ENCODE peak calls at places on chromosomes 11 and 22, in nine cellular contexts. E, W, F, D, I, L, H, Q and Y are unnamed samples.

GRCh38 chr11:43786016-43786415 is 94.6 kb upstream of the ALKBH3 start:
- DNase-seq in E (no peak), W (no peak), F (no peak), D (no peak), I (no peak), L (no peak), H (no peak), Q (no peak), Y (no peak)

GRCh38 chr22:38924197-38924952 is 33.0 kb upstream of the APOBEC3A start:
- DNase-seq in E (no peak), W (no peak), F (peak), D (peak), I (peak), L (no peak), H (peak), Q (no peak), Y (peak)

GRCh38 chr11:64304316-64305072 is 830 bp upstream of the ESRRA start:
- DNase-seq in E (peak), W (peak), F (peak), D (peak), I (peak), L (peak), H (peak), Q (peak), Y (peak)

GRCh38 chr22:26161746-26162145 is 7.5 kb upstream of the SEZ6L start:
- DNase-seq in E (no peak), W (no peak), F (no peak), D (no peak), I (no peak), L (peak), H (no peak), Q (no peak), Y (no peak)

GRCh38 chr11:72598901-72599300 is 75.3 kb downstream of the PDE2A start:
- DNase-seq in E (no peak), W (peak), F (peak), D (no peak), I (no peak), L (no peak), H (peak), Q (no peak), Y (no peak)

GRCh38 chr11:86160546-86161149 is 83.9 kb upstream of the EED start:
- DNase-seq in E (no peak), W (no peak), F (no peak), D (no peak), I (no peak), L (no peak), H (peak), Q (no peak), Y (no peak)

GRCh38 chr22:27260087-27260730 is 541.3 kb downstream of the MN1 start:
- DNase-seq in E (no peak), W (no peak), F (no peak), D (no peak), I (no peak), L (no peak), H (no peak), Q (no peak), Y (no peak)

GRCh38 chr11:945986-946385 is 20.3 kb downstream of the AP2A2 start:
- DNase-seq in E (no peak), W (peak), F (no peak), D (no peak), I (no peak), L (no peak), H (no peak), Q (peak), Y (no peak)

GRCh38 chr11:75265851-75266531 is 25.4 kb downstream of the TPBGL start:
- DNase-seq in E (no peak), W (no peak), F (no peak), D (no peak), I (no peak), L (no peak), H (no peak), Q (no peak), Y (peak)

GRCh38 chr22:30201970-30202369 is 44.6 kb downstream of the LIF start:
- DNase-seq in E (no peak), W (no peak), F (no peak), D (no peak), I (no peak), L (no peak), H (no peak), Q (no peak), Y (peak)

GRCh38 chr22:17842386-17842785 is 68.1 kb upstream of the BID start:
- DNase-seq in E (no peak), W (no peak), F (no peak), D (no peak), I (no peak), L (no peak), H (no peak), Q (no peak), Y (no peak)

GRCh38 chr11:117875397-117876048 is 935 bp downstream of the FXYD6 start:
- DNase-seq in E (no peak), W (no peak), F (no peak), D (no peak), I (no peak), L (no peak), H (no peak), Q (no peak), Y (peak)

GRCh38 chr22:41925783-41926460 is 684 bp downstream of the TNFRSF13C start:
- DNase-seq in E (peak), W (peak), F (peak), D (no peak), I (no peak), L (peak), H (peak), Q (peak), Y (no peak)

GRCh38 chr11:74754507-74755255 is 6.0 kb downstream of the RNF169 start:
- DNase-seq in E (no peak), W (no peak), F (no peak), D (peak), I (peak), L (peak), H (peak), Q (no peak), Y (no peak)

GRCh38 chr11:127451852-127452251 is 451.3 kb upstream of the KIRREL3 start:
- DNase-seq in E (no peak), W (no peak), F (peak), D (no peak), I (no peak), L (no peak), H (no peak), Q (no peak), Y (no peak)

GRCh38 chr11:19244621-19245020 is 3.9 kb upstream of the E2F8 start:
- DNase-seq in E (no peak), W (no peak), F (no peak), D (no peak), I (no peak), L (no peak), H (peak), Q (peak), Y (no peak)

GRCh38 chr11:13114566-13115465 is 105.7 kb downstream of the RASSF10 start:
- DNase-seq in E (no peak), W (peak), F (no peak), D (no peak), I (no peak), L (peak), H (peak), Q (peak), Y (no peak)

GRCh38 chr11:7488681-7489080 is 3.4 kb downstream of the OLFML1 start:
- DNase-seq in E (no peak), W (no peak), F (no peak), D (no peak), I (no peak), L (no peak), H (no peak), Q (no peak), Y (no peak)

GRCh38 chr11:116590844-116591575 is 181.8 kb downstream of the BUD13 start:
- DNase-seq in E (no peak), W (no peak), F (no peak), D (no peak), I (no peak), L (no peak), H (no peak), Q (no peak), Y (no peak)
- TF ChIP-seq CTCF in E (no peak), W (no peak), F (no peak), D (no peak), I (no peak), L (no peak), H (no peak), Q (no peak), Y (no peak)

GRCh38 chr22:43136255-43136654 is 6.9 kb downstream of the MCAT start:
- DNase-seq in E (no peak), W (peak), F (no peak), D (no peak), I (no peak), L (peak), H (peak), Q (peak), Y (no peak)
- TF ChIP-seq CTCF in E (peak), W (peak), F (peak), D (peak), I (peak), L (peak), H (peak), Q (peak), Y (no peak)

DNA sequence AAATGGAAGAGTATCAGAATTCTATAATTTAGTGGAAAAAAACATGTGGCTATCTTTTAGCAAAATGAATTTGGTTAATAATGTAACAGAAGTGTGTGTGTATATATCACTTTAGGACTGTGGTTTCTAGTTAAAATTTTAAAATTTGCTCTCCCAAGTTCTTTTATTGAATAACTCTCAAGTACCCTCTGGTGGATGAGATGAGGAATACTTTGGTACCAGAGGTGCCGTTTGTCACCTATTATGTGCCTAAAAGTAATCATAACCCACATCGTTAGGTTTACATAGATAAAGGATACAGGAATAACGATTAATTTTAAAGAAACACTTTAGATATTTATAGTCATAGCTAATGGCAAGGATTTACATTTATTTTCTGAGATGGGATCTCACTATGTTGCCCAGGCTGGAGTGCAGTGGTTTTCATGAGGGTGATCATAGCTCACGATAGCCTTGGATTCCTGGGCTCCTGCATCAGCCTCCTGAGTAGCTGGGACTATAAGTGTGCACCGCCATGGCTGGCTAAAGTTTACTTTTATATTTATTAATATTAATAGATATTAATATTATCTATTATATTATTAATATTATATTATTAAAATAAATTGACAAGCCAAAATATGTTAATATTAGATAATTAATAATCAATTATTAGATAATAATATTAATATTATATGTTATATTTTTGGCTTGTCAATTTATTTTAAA is 66.7 kb upstream of the CAPRIN1 start:
- DNase-seq in E (no peak), W (no peak), F (no peak), D (no peak), I (no peak), L (no peak), H (no peak), Q (peak), Y (no peak)
- TF ChIP-seq CTCF in E (peak), W (peak), F (no peak), D (peak), I (peak), L (no peak), H (no peak), Q (peak), Y (no peak)

GRCh38 chr11:69803022-69803421 is 16.2 kb downstream of the FGF3 start:
- DNase-seq in E (no peak), W (no peak), F (no peak), D (no peak), I (no peak), L (no peak), H (no peak), Q (no peak), Y (no peak)

GRCh38 chr11:69800278-69800677 is 18.9 kb downstream of the FGF3 start:
- DNase-seq in E (no peak), W (no peak), F (no peak), D (no peak), I (no peak), L (no peak), H (no peak), Q (no peak), Y (no peak)

GRCh38 chr11:69803604-69804218 is 15.5 kb downstream of the FGF3 start:
- DNase-seq in E (no peak), W (no peak), F (no peak), D (no peak), I (no peak), L (no peak), H (no peak), Q (no peak), Y (no peak)

GRCh38 chr11:69799582-69799981 is 19.6 kb downstream of the FGF3 start:
- DNase-seq in E (no peak), W (no peak), F (no peak), D (no peak), I (no peak), L (peak), H (peak), Q (peak), Y (no peak)

GRCh38 chr11:69801513-69802335 is 17.5 kb downstream of the FGF3 start:
- DNase-seq in E (no peak), W (peak), F (no peak), D (no peak), I (peak), L (peak), H (peak), Q (no peak), Y (no peak)
- TF ChIP-seq CTCF in E (peak), W (peak), F (peak), D (peak), I (peak), L (peak), H (peak), Q (peak), Y (no peak)

GRCh38 chr11:32659672-32660071 is 76.0 kb downstream of the EIF3M start:
- DNase-seq in E (no peak), W (no peak), F (no peak), D (no peak), I (no peak), L (no peak), H (no peak), Q (no peak), Y (no peak)
- TF ChIP-seq CTCF in E (no peak), W (no peak), F (no peak), D (no peak), I (no peak), L (no peak), H (no peak), Q (no peak), Y (no peak)

GRCh38 chr11:57667715-57668466 is at the start of gene ZDHHC5:
- DNase-seq in E (peak), W (peak), F (peak), D (peak), I (peak), L (peak), H (peak), Q (peak), Y (peak)

GRCh38 chr11:57663975-57664374 is 3.9 kb upstream of the ZDHHC5 start:
- DNase-seq in E (no peak), W (no peak), F (no peak), D (no peak), I (no peak), L (no peak), H (no peak), Q (no peak), Y (no peak)

GRCh38 chr11:57668467-57668890 is 565 bp downstream of the ZDHHC5 start:
- DNase-seq in E (no peak), W (no peak), F (no peak), D (no peak), I (no peak), L (peak), H (no peak), Q (peak), Y (no peak)

GRCh38 chr11:57662893-57663292 is 5.0 kb upstream of the ZDHHC5 start:
- DNase-seq in E (no peak), W (no peak), F (no peak), D (no peak), I (no peak), L (no peak), H (no peak), Q (peak), Y (no peak)

GRCh38 chr11:57667065-57667714 is 724 bp upstream of the ZDHHC5 start:
- DNase-seq in E (peak), W (peak), F (peak), D (peak), I (peak), L (peak), H (peak), Q (peak), Y (peak)
- TF ChIP-seq CTCF in E (no peak), W (no peak), F (no peak), D (no peak), I (no peak), L (no peak), H (no peak), Q (no peak), Y (no peak)

DNA sequence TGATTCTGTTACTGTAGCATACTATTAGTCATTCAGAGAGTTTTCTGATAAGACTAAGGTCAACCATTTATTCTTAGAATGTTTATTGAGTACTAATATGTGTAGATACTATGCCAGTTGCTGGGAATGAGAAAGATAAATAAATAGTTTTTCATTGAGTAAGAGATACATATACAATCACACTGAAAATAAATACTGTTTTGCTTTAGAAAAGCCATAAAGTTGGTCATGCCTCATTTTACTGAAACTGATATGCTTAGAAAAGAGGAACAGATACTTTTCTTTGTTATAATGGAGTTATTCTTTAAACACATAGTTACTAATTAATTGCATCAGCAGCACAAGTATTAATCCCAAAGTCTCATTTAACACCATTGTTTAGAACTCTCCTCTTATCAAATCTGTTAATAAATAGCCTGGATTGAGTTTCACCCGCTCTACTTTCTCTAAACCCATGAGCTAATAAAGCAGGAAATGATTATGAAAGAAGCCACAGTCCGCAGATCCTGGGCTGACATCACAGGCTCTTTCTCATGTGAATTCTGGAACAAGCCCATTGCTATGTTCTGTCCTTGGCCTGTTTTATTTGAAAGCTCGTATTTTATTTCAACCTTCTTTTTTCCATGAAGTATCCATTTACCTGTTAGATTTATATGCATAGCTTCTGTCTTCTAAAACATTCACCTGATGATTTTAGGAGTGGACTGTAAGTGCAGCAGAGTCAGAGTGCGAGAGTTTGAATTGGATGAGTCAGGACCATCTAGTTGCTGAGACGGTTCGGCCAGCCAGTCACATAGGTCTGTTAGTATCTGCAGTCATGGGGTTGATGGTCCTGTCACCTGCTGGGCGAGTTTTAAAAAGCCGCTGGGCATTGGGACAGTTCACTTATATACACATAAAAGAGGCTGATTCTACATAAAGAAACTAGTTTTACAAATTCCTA is 35.5 kb downstream of the PIWIL4 start:
- DNase-seq in E (peak), W (no peak), F (peak), D (no peak), I (peak), L (peak), H (peak), Q (peak), Y (peak)
- TF ChIP-seq CTCF in E (peak), W (no peak), F (peak), D (no peak), I (peak), L (peak), H (no peak), Q (peak), Y (no peak)